ENCODE peak calls at places on chromosomes 13 and 19, in six cellular contexts. S, E, L, M, U and J are unnamed samples.

GRCh38 chr19:532578-533484 is 1.3 kb downstream of the CDC34 start:
- DNase-seq in S (no peak), E (peak; percentile 72), L (peak; percentile 51), M (peak; percentile 80), U (peak; percentile 72), J (no peak)

GRCh38 chr19:944663-945241 is 18.9 kb downstream of the ARID3A start:
- DNase-seq in S (no peak), E (no peak), L (no peak), M (peak; percentile 86), U (no peak), J (no peak)

GRCh38 chr19:39032164-39032918 is at the start of gene FBXO27:
- DNase-seq in S (no peak), E (peak; percentile 86), L (peak; percentile 16), M (peak; percentile 84), U (peak; percentile 52), J (peak; percentile 65)

GRCh38 chr19:46190489-46190888 is 39.1 kb upstream of the IGFL1 start:
- DNase-seq in S (no peak), E (no peak), L (no peak), M (no peak), U (no peak), J (no peak)

GRCh38 chr13:110070046-110070445 is 236.9 kb downstream of the COL4A1 start:
- DNase-seq in S (no peak), E (no peak), L (no peak), M (no peak), U (no peak), J (no peak)

GRCh38 chr19:57056972-57057371 is 62.8 kb upstream of the USP29 start:
- DNase-seq in S (no peak), E (no peak), L (no peak), M (no peak), U (no peak), J (no peak)

GRCh38 chr19:23056516-23056915 is 53.5 kb upstream of the ZNF728 start:
- DNase-seq in S (no peak), E (no peak), L (no peak), M (no peak), U (no peak), J (no peak)

GRCh38 chr13:72696590-72696989 is 30.8 kb downstream of the MZT1 start:
- DNase-seq in S (no peak), E (no peak), L (peak; percentile 1), M (peak; percentile 11), U (no peak), J (no peak)

GRCh38 chr19:34556500-34556899 is 74.9 kb downstream of the WTIP start:
- DNase-seq in S (no peak), E (peak; percentile 66), L (peak; percentile 10), M (no peak), U (peak; percentile 25), J (no peak)

GRCh38 chr13:30026093-30026492 is 175.7 kb upstream of the UBL3 start:
- DNase-seq in S (no peak), E (no peak), L (no peak), M (no peak), U (no peak), J (no peak)

GRCh38 chr19:50646074-50646807 is 3.0 kb upstream of the C19orf81 start:
- DNase-seq in S (no peak), E (no peak), L (peak; percentile 48), M (no peak), U (peak; percentile 63), J (no peak)

GRCh38 chr13:40961224-40961623 is 57.9 kb downstream of the ELF1 start:
- DNase-seq in S (no peak), E (no peak), L (no peak), M (no peak), U (no peak), J (no peak)

GRCh38 chr13:50400930-50401553 is 385.8 kb downstream of the KCNRG start:
- DNase-seq in S (no peak), E (no peak), L (no peak), M (no peak), U (no peak), J (no peak)

GRCh38 chr19:31127132-31127967 is 221.9 kb downstream of the TSHZ3 start:
- DNase-seq in S (no peak), E (no peak), L (no peak), M (no peak), U (no peak), J (no peak)

GRCh38 chr19:45098521-45099464 is 5.8 kb downstream of the PPP1R37 start:
- DNase-seq in S (no peak), E (no peak), L (no peak), M (no peak), U (no peak), J (no peak)

GRCh38 chr19:35142531-35143230 is 374 bp upstream of the FXYD7 start:
- DNase-seq in S (no peak), E (peak; percentile 86), L (no peak), M (peak; percentile 91), U (peak; percentile 87), J (no peak)

GRCh38 chr19:7069904-7070226 is 362 bp downstream of the ZNF557 start:
- DNase-seq in S (no peak), E (no peak), L (no peak), M (no peak), U (no peak), J (no peak)

GRCh38 chr13:51717786-51718398 is 86.1 kb downstream of the DHRS12 start:
- DNase-seq in S (no peak), E (no peak), L (no peak), M (no peak), U (no peak), J (no peak)

GRCh38 chr19:46745521-46746280 is at the start of gene FKRP:
- DNase-seq in S (no peak), E (no peak), L (no peak), M (peak; percentile 86), U (peak; percentile 73), J (no peak)

GRCh38 chr19:46487802-46488445 is 7.7 kb downstream of the PNMA8B start:
- DNase-seq in S (no peak), E (peak; percentile 98), L (peak; percentile 29), M (peak; percentile 89), U (peak; percentile 78), J (peak; percentile 69)

GRCh38 chr19:19109601-19110000 is 28.7 kb downstream of the TMEM161A start:
- DNase-seq in S (no peak), E (no peak), L (no peak), M (no peak), U (no peak), J (no peak)

GRCh38 chr19:18194554-18195238 is 1.7 kb downstream of the MPV17L2 start:
- DNase-seq in S (no peak), E (peak; percentile 76), L (no peak), M (peak; percentile 88), U (peak; percentile 80), J (no peak)

GRCh38 chr13:95931300-95932025 is 121.7 kb downstream of the UGGT2 start:
- DNase-seq in S (no peak), E (no peak), L (no peak), M (no peak), U (no peak), J (no peak)

GRCh38 chr19:53994811-53995210 is 3.4 kb downstream of the CACNG6 start:
- DNase-seq in S (no peak), E (no peak), L (no peak), M (no peak), U (no peak), J (no peak)

GRCh38 chr19:50537769-50538230 is 24.1 kb upstream of the ASPDH start:
- DNase-seq in S (no peak), E (peak; percentile 99), L (peak; percentile 79), M (peak; percentile 93), U (peak; percentile 88), J (peak; percentile 82)

GRCh38 chr19:40217027-40217810 is 965 bp downstream of the TTC9B start:
- DNase-seq in S (no peak), E (peak; percentile 89), L (peak; percentile 69), M (peak; percentile 81), U (peak; percentile 73), J (peak; percentile 72)

GRCh38 chr19:40465781-40466218 is 255 bp upstream of the BLVRB start:
- DNase-seq in S (peak; percentile 96), E (peak; percentile 100), L (peak; percentile 98), M (peak; percentile 97), U (peak; percentile 96), J (peak; percentile 90)

GRCh38 chr13:108155185-108156106 is 59.9 kb downstream of the LIG4 start:
- DNase-seq in S (no peak), E (peak; percentile 78), L (peak; percentile 38), M (peak; percentile 55), U (peak; percentile 21), J (peak; percentile 61)

GRCh38 chr13:108158746-108159145 is 56.6 kb downstream of the LIG4 start:
- DNase-seq in S (no peak), E (no peak), L (no peak), M (no peak), U (no peak), J (no peak)

GRCh38 chr13:108156749-108157148 is 58.6 kb downstream of the LIG4 start:
- DNase-seq in S (no peak), E (no peak), L (no peak), M (no peak), U (no peak), J (no peak)

GRCh38 chr13:108154421-108154858 is 60.9 kb downstream of the LIG4 start:
- DNase-seq in S (no peak), E (no peak), L (no peak), M (no peak), U (no peak), J (no peak)
- TF ChIP-seq JUND in S (no peak), E (no peak), L (no peak), M (no peak), U (no peak), J (no peak)

DNA sequence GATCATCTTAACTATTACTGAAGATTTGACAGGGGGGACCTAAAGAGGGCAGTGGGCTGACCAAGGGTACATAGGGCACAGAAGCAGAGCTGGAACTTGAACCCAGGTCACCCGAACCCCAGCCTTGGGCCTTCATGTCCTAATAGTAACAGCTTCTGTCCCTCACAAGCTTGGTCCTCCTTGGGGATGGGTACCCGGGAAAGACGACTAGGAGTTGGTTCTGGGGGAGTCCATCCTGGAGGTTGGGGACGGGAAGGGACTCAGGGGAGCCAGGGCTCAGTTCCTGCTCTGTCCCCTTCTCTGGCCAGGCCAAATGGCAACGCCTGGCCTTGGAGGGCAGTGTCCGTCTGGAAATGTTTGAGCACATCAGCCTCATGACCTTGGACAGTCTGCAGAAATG is 39.6 kb upstream of the CYP4F8 start:
- DNase-seq in S (no peak), E (no peak), L (no peak), M (no peak), U (no peak), J (no peak)
- TF ChIP-seq JUND in S (no peak), E (no peak), L (no peak), M (no peak), U (no peak), J (no peak)

GRCh38 chr19:15469513-15470297 is 5.4 kb upstream of the RASAL3 start:
- DNase-seq in S (no peak), E (peak; percentile 60), L (no peak), M (peak; percentile 25), U (no peak), J (no peak)
- TF ChIP-seq JUND in S (no peak), E (no peak), L (no peak), M (no peak), U (no peak), J (no peak)

DNA sequence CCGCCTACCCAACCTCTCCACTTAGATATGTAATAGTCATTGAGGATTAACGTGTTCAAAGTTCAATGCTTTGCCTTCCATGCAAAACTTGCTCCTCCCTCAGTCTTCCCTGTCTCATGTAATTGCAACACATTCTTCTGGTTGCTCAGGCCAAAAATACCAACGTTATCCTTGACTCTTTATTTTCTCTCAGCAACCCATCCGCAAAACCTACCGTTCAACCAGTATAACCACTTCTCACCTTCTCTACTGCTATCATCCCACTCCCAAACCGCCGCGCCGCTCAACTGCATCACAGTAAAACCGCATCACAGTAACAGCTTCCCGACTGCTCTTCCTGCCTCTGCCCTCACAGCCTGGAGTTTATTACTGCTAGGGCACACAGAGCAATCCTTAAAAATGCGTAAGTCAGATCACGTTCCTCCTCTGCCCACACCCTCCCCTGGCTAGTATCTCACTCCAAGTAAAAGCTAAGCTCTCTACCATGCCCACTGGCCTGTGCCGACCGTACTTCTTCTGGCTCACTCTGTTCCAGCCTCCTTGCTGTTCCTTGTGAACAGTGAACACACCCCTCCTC is 8.2 kb downstream of the MTIF3 start:
- DNase-seq in S (no peak), E (no peak), L (no peak), M (no peak), U (no peak), J (no peak)
- TF ChIP-seq JUND in S (no peak), E (no peak), L (no peak), M (no peak), U (no peak), J (no peak)